ENCODE peak calls at places on chromosome 1, in eight cellular contexts. One of them, this sample, is unnamed. For H3K9me3, the result is how much of the 10 kb centered on the place peaks cover.

GRCh38 chr1:14740016-14740415 is 141.5 kb downstream of the KAZN start:
- DNase-seq in CD8-positive, alpha-beta T cell: no peak
- DNase-seq in CD4-positive, alpha-beta T cell: no peak
- DNase-seq in HCT116: no peak
- DNase-seq in fibroblast of lung: no peak
- DNase-seq in IMR-90: no peak
- DNase-seq in gastrocnemius medialis: no peak
- DNase-seq in CD8-positive, alpha-beta memory T cell: no peak
- DNase-seq in this sample: no peak

GRCh38 chr1:171717080-171717479 is 24.8 kb downstream of the VAMP4 start:
- DNase-seq in CD8-positive, alpha-beta T cell: no peak
- DNase-seq in CD4-positive, alpha-beta T cell: no peak
- DNase-seq in HCT116: no peak
- DNase-seq in fibroblast of lung: no peak
- DNase-seq in IMR-90: peak
- DNase-seq in gastrocnemius medialis: peak
- DNase-seq in CD8-positive, alpha-beta memory T cell: no peak
- DNase-seq in this sample: no peak

GRCh38 chr1:99727575-99728190 is 38.8 kb downstream of the FRRS1 start:
- DNase-seq in CD8-positive, alpha-beta T cell: no peak
- DNase-seq in CD4-positive, alpha-beta T cell: no peak
- DNase-seq in HCT116: no peak
- DNase-seq in fibroblast of lung: peak
- DNase-seq in IMR-90: peak
- DNase-seq in gastrocnemius medialis: no peak
- DNase-seq in CD8-positive, alpha-beta memory T cell: no peak
- DNase-seq in this sample: no peak

GRCh38 chr1:155219592-155220031 is 11.1 kb downstream of the MTX1 start:
- DNase-seq in CD8-positive, alpha-beta T cell: no peak
- DNase-seq in CD4-positive, alpha-beta T cell: no peak
- DNase-seq in HCT116: no peak
- DNase-seq in fibroblast of lung: peak
- DNase-seq in IMR-90: no peak
- DNase-seq in gastrocnemius medialis: no peak
- DNase-seq in CD8-positive, alpha-beta memory T cell: no peak
- DNase-seq in this sample: no peak

GRCh38 chr1:201275266-201275666 is 8.0 kb upstream of the PKP1 start:
- DNase-seq in CD8-positive, alpha-beta T cell: no peak
- DNase-seq in CD4-positive, alpha-beta T cell: no peak
- DNase-seq in HCT116: peak
- DNase-seq in fibroblast of lung: peak
- DNase-seq in IMR-90: peak
- DNase-seq in gastrocnemius medialis: peak
- DNase-seq in CD8-positive, alpha-beta memory T cell: no peak
- DNase-seq in this sample: no peak

GRCh38 chr1:172946814-172947507 is 103.8 kb downstream of the TNFSF18 start:
- DNase-seq in CD8-positive, alpha-beta T cell: no peak
- DNase-seq in CD4-positive, alpha-beta T cell: no peak
- DNase-seq in HCT116: no peak
- DNase-seq in fibroblast of lung: peak
- DNase-seq in IMR-90: peak
- DNase-seq in gastrocnemius medialis: no peak
- DNase-seq in CD8-positive, alpha-beta memory T cell: no peak
- DNase-seq in this sample: no peak

GRCh38 chr1:85027242-85027983 is 20.9 kb downstream of the MCOLN3 start:
- DNase-seq in CD8-positive, alpha-beta T cell: peak
- DNase-seq in CD4-positive, alpha-beta T cell: no peak
- DNase-seq in HCT116: no peak
- DNase-seq in fibroblast of lung: peak
- DNase-seq in IMR-90: peak
- DNase-seq in gastrocnemius medialis: no peak
- DNase-seq in CD8-positive, alpha-beta memory T cell: peak
- DNase-seq in this sample: no peak

GRCh38 chr1:224182057-224182865 is 779 bp upstream of the DEGS1 start:
- DNase-seq in CD8-positive, alpha-beta T cell: peak
- DNase-seq in CD4-positive, alpha-beta T cell: peak
- DNase-seq in HCT116: no peak
- DNase-seq in fibroblast of lung: no peak
- DNase-seq in IMR-90: no peak
- DNase-seq in gastrocnemius medialis: no peak
- DNase-seq in CD8-positive, alpha-beta memory T cell: peak
- DNase-seq in this sample: no peak

GRCh38 chr1:61358770-61359455 is 276.6 kb downstream of the NFIA start:
- DNase-seq in CD8-positive, alpha-beta T cell: no peak
- DNase-seq in CD4-positive, alpha-beta T cell: no peak
- DNase-seq in HCT116: no peak
- DNase-seq in fibroblast of lung: no peak
- DNase-seq in IMR-90: no peak
- DNase-seq in gastrocnemius medialis: no peak
- DNase-seq in CD8-positive, alpha-beta memory T cell: no peak
- DNase-seq in this sample: no peak

GRCh38 chr1:33055210-33055991 is 18.7 kb upstream of the AK2 start:
- DNase-seq in CD8-positive, alpha-beta T cell: no peak
- DNase-seq in CD4-positive, alpha-beta T cell: no peak
- DNase-seq in HCT116: peak
- DNase-seq in fibroblast of lung: peak
- DNase-seq in IMR-90: peak
- DNase-seq in gastrocnemius medialis: peak
- DNase-seq in CD8-positive, alpha-beta memory T cell: no peak
- DNase-seq in this sample: peak

GRCh38 chr1:164479242-164479641 is 79.7 kb upstream of the PBX1 start:
- DNase-seq in CD8-positive, alpha-beta T cell: no peak
- DNase-seq in CD4-positive, alpha-beta T cell: no peak
- DNase-seq in HCT116: no peak
- DNase-seq in fibroblast of lung: no peak
- DNase-seq in IMR-90: no peak
- DNase-seq in gastrocnemius medialis: no peak
- DNase-seq in CD8-positive, alpha-beta memory T cell: no peak
- DNase-seq in this sample: no peak

GRCh38 chr1:200191993-200192392 is 164.5 kb downstream of the NR5A2 start:
- DNase-seq in CD8-positive, alpha-beta T cell: no peak
- DNase-seq in CD4-positive, alpha-beta T cell: no peak
- DNase-seq in HCT116: no peak
- DNase-seq in fibroblast of lung: no peak
- DNase-seq in IMR-90: peak
- DNase-seq in gastrocnemius medialis: no peak
- DNase-seq in CD8-positive, alpha-beta memory T cell: no peak
- DNase-seq in this sample: no peak

GRCh38 chr1:30264672-30265025 is 458.7 kb downstream of the MATN1 start:
- DNase-seq in CD8-positive, alpha-beta T cell: no peak
- DNase-seq in CD4-positive, alpha-beta T cell: no peak
- DNase-seq in HCT116: no peak
- DNase-seq in fibroblast of lung: no peak
- DNase-seq in IMR-90: no peak
- DNase-seq in gastrocnemius medialis: no peak
- DNase-seq in CD8-positive, alpha-beta memory T cell: no peak
- DNase-seq in this sample: no peak

GRCh38 chr1:63064135-63064534 is 258.2 kb upstream of the FOXD3 start:
- DNase-seq in CD8-positive, alpha-beta T cell: no peak
- DNase-seq in CD4-positive, alpha-beta T cell: no peak
- DNase-seq in HCT116: no peak
- DNase-seq in fibroblast of lung: no peak
- DNase-seq in IMR-90: no peak
- DNase-seq in gastrocnemius medialis: no peak
- DNase-seq in CD8-positive, alpha-beta memory T cell: no peak
- DNase-seq in this sample: no peak

GRCh38 chr1:93816970-93817738 is 61.9 kb downstream of the DNTTIP2 start:
- DNase-seq in CD8-positive, alpha-beta T cell: no peak
- DNase-seq in CD4-positive, alpha-beta T cell: no peak
- DNase-seq in HCT116: no peak
- DNase-seq in fibroblast of lung: peak
- DNase-seq in IMR-90: peak
- DNase-seq in gastrocnemius medialis: no peak
- DNase-seq in CD8-positive, alpha-beta memory T cell: no peak
- DNase-seq in this sample: no peak

DNA sequence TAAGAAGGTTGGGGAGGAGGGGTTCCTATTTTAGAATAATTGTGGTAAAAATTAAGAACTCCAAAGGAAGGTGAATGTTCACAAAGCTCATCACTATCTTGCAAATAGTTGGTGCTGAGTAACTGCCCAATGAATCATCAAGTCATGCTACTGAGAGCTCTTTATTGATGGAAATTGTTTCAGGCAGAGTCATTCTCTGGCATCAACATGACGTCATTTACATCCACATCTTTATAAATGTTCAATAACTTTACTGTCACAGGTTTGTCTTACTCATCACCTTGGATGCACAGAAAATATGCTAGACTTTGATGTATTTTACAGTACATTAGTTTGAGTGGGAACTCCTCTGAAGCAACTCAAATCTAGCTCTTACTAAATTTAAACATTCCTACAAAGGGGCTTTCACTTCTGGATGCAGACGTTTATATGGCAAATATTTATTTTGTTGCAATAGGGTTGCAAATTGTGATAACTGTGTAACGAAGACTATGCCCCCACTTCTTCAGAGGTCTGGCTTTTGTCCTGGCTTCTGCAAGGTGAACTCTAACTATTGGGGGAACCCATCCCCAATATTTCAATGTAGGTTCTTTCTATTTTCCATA is 273.7 kb upstream of the AJAP1 start:
- DNase-seq in CD8-positive, alpha-beta T cell: no peak
- DNase-seq in CD4-positive, alpha-beta T cell: no peak
- DNase-seq in HCT116: no peak
- DNase-seq in fibroblast of lung: no peak
- DNase-seq in IMR-90: no peak
- DNase-seq in gastrocnemius medialis: no peak
- DNase-seq in CD8-positive, alpha-beta memory T cell: no peak
- DNase-seq in this sample: no peak
- H3K9me3 ChIP-seq in CD8-positive, alpha-beta T cell: under half
- H3K9me3 ChIP-seq in CD4-positive, alpha-beta T cell: under half
- H3K9me3 ChIP-seq in HCT116: under half
- H3K9me3 ChIP-seq in fibroblast of lung: under half
- H3K9me3 ChIP-seq in IMR-90: under half
- H3K9me3 ChIP-seq in gastrocnemius medialis: under half
- H3K9me3 ChIP-seq in CD8-positive, alpha-beta memory T cell: under half
- H3K9me3 ChIP-seq in this sample: under half

GRCh38 chr1:227937531-227938145 is 10.1 kb downstream of the WNT9A start:
- DNase-seq in CD8-positive, alpha-beta T cell: no peak
- DNase-seq in CD4-positive, alpha-beta T cell: no peak
- DNase-seq in HCT116: no peak
- DNase-seq in fibroblast of lung: no peak
- DNase-seq in IMR-90: no peak
- DNase-seq in gastrocnemius medialis: peak
- DNase-seq in CD8-positive, alpha-beta memory T cell: peak
- DNase-seq in this sample: no peak

GRCh38 chr1:227935826-227936225 is 11.9 kb downstream of the WNT9A start:
- DNase-seq in CD8-positive, alpha-beta T cell: no peak
- DNase-seq in CD4-positive, alpha-beta T cell: no peak
- DNase-seq in HCT116: no peak
- DNase-seq in fibroblast of lung: no peak
- DNase-seq in IMR-90: no peak
- DNase-seq in gastrocnemius medialis: no peak
- DNase-seq in CD8-positive, alpha-beta memory T cell: peak
- DNase-seq in this sample: no peak

GRCh38 chr1:227938276-227938675 is 9.5 kb downstream of the WNT9A start:
- DNase-seq in CD8-positive, alpha-beta T cell: no peak
- DNase-seq in CD4-positive, alpha-beta T cell: no peak
- DNase-seq in HCT116: no peak
- DNase-seq in fibroblast of lung: no peak
- DNase-seq in IMR-90: no peak
- DNase-seq in gastrocnemius medialis: no peak
- DNase-seq in CD8-positive, alpha-beta memory T cell: peak
- DNase-seq in this sample: no peak

GRCh38 chr1:227937031-227937430 is 10.7 kb downstream of the WNT9A start:
- DNase-seq in CD8-positive, alpha-beta T cell: no peak
- DNase-seq in CD4-positive, alpha-beta T cell: no peak
- DNase-seq in HCT116: no peak
- DNase-seq in fibroblast of lung: no peak
- DNase-seq in IMR-90: no peak
- DNase-seq in gastrocnemius medialis: peak
- DNase-seq in CD8-positive, alpha-beta memory T cell: no peak
- DNase-seq in this sample: no peak

DNA sequence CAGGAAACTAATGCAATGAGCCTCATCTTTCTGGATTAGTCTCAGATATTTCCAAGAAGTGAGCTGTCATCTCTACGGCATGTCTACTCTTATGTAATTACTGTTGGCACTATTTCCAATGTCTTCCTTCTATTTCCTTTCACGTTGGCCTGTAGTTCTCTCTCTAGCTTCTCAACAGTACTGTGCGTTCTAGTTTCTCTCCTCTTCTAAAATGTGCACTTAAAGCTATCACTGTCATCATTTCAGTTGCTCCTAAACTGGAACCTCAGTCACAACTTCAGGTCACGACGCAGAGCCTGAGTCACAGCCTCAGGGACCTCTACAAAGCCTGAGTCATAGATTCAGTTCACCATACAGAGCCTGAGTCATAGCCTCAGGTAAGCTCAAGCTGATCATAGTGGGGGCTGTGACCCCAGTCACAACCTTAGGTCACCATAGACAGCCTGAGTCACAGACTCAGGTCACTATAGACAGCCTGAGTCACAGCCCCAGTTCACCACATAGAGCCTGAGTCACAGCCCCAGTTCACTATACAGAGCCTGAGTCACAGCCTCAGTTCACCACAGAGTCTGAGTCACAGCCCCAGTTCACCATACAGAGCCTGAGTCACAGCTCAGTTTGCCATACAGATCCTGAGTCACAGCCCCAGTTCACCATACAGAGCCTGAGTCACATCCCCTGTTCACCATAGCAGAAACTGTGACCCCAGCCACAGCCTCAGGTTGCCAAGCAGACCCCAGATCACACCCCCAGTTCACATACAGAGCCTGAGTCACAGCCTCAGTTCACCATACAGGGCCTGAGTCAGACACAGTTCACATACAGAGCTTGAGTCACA is 13.0 kb downstream of the WNT9A start:
- DNase-seq in CD8-positive, alpha-beta T cell: peak
- DNase-seq in CD4-positive, alpha-beta T cell: no peak
- DNase-seq in HCT116: peak
- DNase-seq in fibroblast of lung: peak
- DNase-seq in IMR-90: peak
- DNase-seq in gastrocnemius medialis: peak
- DNase-seq in CD8-positive, alpha-beta memory T cell: peak
- DNase-seq in this sample: no peak
- H3K9me3 ChIP-seq in CD8-positive, alpha-beta T cell: under half
- H3K9me3 ChIP-seq in CD4-positive, alpha-beta T cell: under half
- H3K9me3 ChIP-seq in HCT116: under half
- H3K9me3 ChIP-seq in fibroblast of lung: under half
- H3K9me3 ChIP-seq in IMR-90: under half
- H3K9me3 ChIP-seq in gastrocnemius medialis: under half
- H3K9me3 ChIP-seq in CD8-positive, alpha-beta memory T cell: under half
- H3K9me3 ChIP-seq in this sample: under half

DNA sequence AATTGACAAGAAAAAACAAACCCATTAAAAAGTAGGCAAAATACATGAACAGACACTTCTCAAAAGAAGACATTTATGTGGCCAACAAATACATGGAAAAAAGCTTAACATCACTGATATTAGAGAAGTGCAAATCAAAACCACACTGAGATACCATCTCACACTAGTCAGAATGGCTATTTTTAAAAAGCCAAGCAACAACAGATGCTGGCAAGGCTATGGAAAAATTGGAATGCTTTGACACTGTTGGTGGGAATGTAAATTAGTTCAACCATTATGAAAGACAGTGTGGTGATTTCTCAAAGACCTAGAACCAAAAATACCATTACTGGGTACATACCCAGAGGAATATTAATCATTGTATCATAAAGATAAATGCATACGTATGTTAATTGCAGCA is 641.1 kb upstream of the B3GALT2 start:
- DNase-seq in CD8-positive, alpha-beta T cell: no peak
- DNase-seq in CD4-positive, alpha-beta T cell: no peak
- DNase-seq in HCT116: no peak
- DNase-seq in fibroblast of lung: no peak
- DNase-seq in IMR-90: no peak
- DNase-seq in gastrocnemius medialis: no peak
- DNase-seq in CD8-positive, alpha-beta memory T cell: no peak
- DNase-seq in this sample: no peak
- H3K9me3 ChIP-seq in CD8-positive, alpha-beta T cell: under half
- H3K9me3 ChIP-seq in CD4-positive, alpha-beta T cell: under half
- H3K9me3 ChIP-seq in HCT116: under half
- H3K9me3 ChIP-seq in fibroblast of lung: under half
- H3K9me3 ChIP-seq in IMR-90: under half
- H3K9me3 ChIP-seq in gastrocnemius medialis: under half
- H3K9me3 ChIP-seq in CD8-positive, alpha-beta memory T cell: under half
- H3K9me3 ChIP-seq in this sample: under half

GRCh38 chr1:227635596-227635995 is 72.2 kb downstream of the ZNF678 start:
- DNase-seq in CD8-positive, alpha-beta T cell: no peak
- DNase-seq in CD4-positive, alpha-beta T cell: no peak
- DNase-seq in HCT116: no peak
- DNase-seq in fibroblast of lung: no peak
- DNase-seq in IMR-90: no peak
- DNase-seq in gastrocnemius medialis: no peak
- DNase-seq in CD8-positive, alpha-beta memory T cell: no peak
- DNase-seq in this sample: no peak
- H3K9me3 ChIP-seq in CD8-positive, alpha-beta T cell: under half
- H3K9me3 ChIP-seq in CD4-positive, alpha-beta T cell: half or more
- H3K9me3 ChIP-seq in HCT116: under half
- H3K9me3 ChIP-seq in fibroblast of lung: under half
- H3K9me3 ChIP-seq in IMR-90: half or more
- H3K9me3 ChIP-seq in gastrocnemius medialis: under half
- H3K9me3 ChIP-seq in CD8-positive, alpha-beta memory T cell: under half
- H3K9me3 ChIP-seq in this sample: under half

This sample was measured in tibial nerve.